ENCODE peak calls at places on chromosomes 16 and 17, in six cellular contexts. One of them, this sample, is unnamed.
A peak's percentile ranks its signal among the peaks of the same experiment; 100 is the strongest.

GRCh38 chr16:79598341-79599181 is 2.0 kb downstream of the MAF start:
- DNase-seq in H9: peak; percentile 76
- DNase-seq in K562: no peak
- DNase-seq in PC-9: no peak
- DNase-seq in neural progenitor cell: peak; percentile 87
- DNase-seq in PC-3: no peak
- DNase-seq in this sample: peak; percentile 11

GRCh38 chr16:11390573-11391495 is 45.6 kb downstream of the RMI2 start:
- DNase-seq in H9: no peak
- DNase-seq in K562: no peak
- DNase-seq in PC-9: peak; percentile 38
- DNase-seq in neural progenitor cell: peak; percentile 50
- DNase-seq in PC-3: no peak
- DNase-seq in this sample: no peak

GRCh38 chr16:728890-729744 is 2.2 kb downstream of the HAGHL start:
- DNase-seq in H9: peak; percentile 58
- DNase-seq in K562: peak; percentile 42
- DNase-seq in PC-9: no peak
- DNase-seq in neural progenitor cell: no peak
- DNase-seq in PC-3: no peak
- DNase-seq in this sample: no peak

GRCh38 chr16:73433493-73434307 is 385.8 kb upstream of the ZFHX3 start:
- DNase-seq in H9: no peak
- DNase-seq in K562: no peak
- DNase-seq in PC-9: no peak
- DNase-seq in neural progenitor cell: peak; percentile 40
- DNase-seq in PC-3: no peak
- DNase-seq in this sample: no peak

GRCh38 chr17:47120521-47121095 is 68.5 kb downstream of the CDC27 start:
- DNase-seq in H9: no peak
- DNase-seq in K562: no peak
- DNase-seq in PC-9: no peak
- DNase-seq in neural progenitor cell: no peak
- DNase-seq in PC-3: no peak
- DNase-seq in this sample: no peak

GRCh38 chr17:79915850-79916430 is 76.7 kb upstream of the CBX4 start:
- DNase-seq in H9: peak; percentile 92
- DNase-seq in K562: peak; percentile 81
- DNase-seq in PC-9: peak; percentile 97
- DNase-seq in neural progenitor cell: peak; percentile 63
- DNase-seq in PC-3: peak; percentile 80
- DNase-seq in this sample: no peak

GRCh38 chr17:41424111-41424635 is at the start of gene KRT37:
- DNase-seq in H9: no peak
- DNase-seq in K562: no peak
- DNase-seq in PC-9: no peak
- DNase-seq in neural progenitor cell: no peak
- DNase-seq in PC-3: no peak
- DNase-seq in this sample: no peak

GRCh38 chr17:18859256-18859655 is 1.3 kb downstream of the PRPSAP2 start:
- DNase-seq in H9: no peak
- DNase-seq in K562: peak; percentile 30
- DNase-seq in PC-9: no peak
- DNase-seq in neural progenitor cell: peak; percentile 33
- DNase-seq in PC-3: peak; percentile 28
- DNase-seq in this sample: no peak

GRCh38 chr16:4233431-4233830 is 8.4 kb downstream of the SRL start:
- DNase-seq in H9: no peak
- DNase-seq in K562: no peak
- DNase-seq in PC-9: no peak
- DNase-seq in neural progenitor cell: no peak
- DNase-seq in PC-3: no peak
- DNase-seq in this sample: no peak

GRCh38 chr16:73056383-73056782 is 8.5 kb upstream of the ZFHX3 start:
- DNase-seq in H9: no peak
- DNase-seq in K562: no peak
- DNase-seq in PC-9: no peak
- DNase-seq in neural progenitor cell: no peak
- DNase-seq in PC-3: no peak
- DNase-seq in this sample: no peak

GRCh38 chr17:61157246-61157887 is 242.3 kb upstream of the TBX2 start:
- DNase-seq in H9: no peak
- DNase-seq in K562: no peak
- DNase-seq in PC-9: no peak
- DNase-seq in neural progenitor cell: no peak
- DNase-seq in PC-3: no peak
- DNase-seq in this sample: no peak

GRCh38 chr16:89357055-89357454 is 133.3 kb downstream of the ANKRD11 start:
- DNase-seq in H9: peak; percentile 66
- DNase-seq in K562: peak; percentile 55
- DNase-seq in PC-9: no peak
- DNase-seq in neural progenitor cell: no peak
- DNase-seq in PC-3: peak; percentile 17
- DNase-seq in this sample: no peak

GRCh38 chr17:43140396-43141332 is 15.5 kb upstream of the BRCA1 start:
- DNase-seq in H9: no peak
- DNase-seq in K562: no peak
- DNase-seq in PC-9: no peak
- DNase-seq in neural progenitor cell: no peak
- DNase-seq in PC-3: no peak
- DNase-seq in this sample: no peak

GRCh38 chr17:73311428-73311780 is 397 bp downstream of the CDC42EP4 start:
- DNase-seq in H9: no peak
- DNase-seq in K562: no peak
- DNase-seq in PC-9: no peak
- DNase-seq in neural progenitor cell: no peak
- DNase-seq in PC-3: no peak
- DNase-seq in this sample: no peak

GRCh38 chr16:88617268-88618031 is 20.9 kb upstream of the IL17C start:
- DNase-seq in H9: no peak
- DNase-seq in K562: peak; percentile 74
- DNase-seq in PC-9: no peak
- DNase-seq in neural progenitor cell: no peak
- DNase-seq in PC-3: peak; percentile 1
- DNase-seq in this sample: no peak

GRCh38 chr17:1323336-1323735 is 43.9 kb downstream of the TRARG1 start:
- DNase-seq in H9: no peak
- DNase-seq in K562: no peak
- DNase-seq in PC-9: no peak
- DNase-seq in neural progenitor cell: peak; percentile 58
- DNase-seq in PC-3: no peak
- DNase-seq in this sample: peak; percentile 20

GRCh38 chr17:66602659-66603363 is 232.1 kb upstream of the CACNG5 start:
- DNase-seq in H9: peak; percentile 47
- DNase-seq in K562: no peak
- DNase-seq in PC-9: no peak
- DNase-seq in neural progenitor cell: no peak
- DNase-seq in PC-3: no peak
- DNase-seq in this sample: no peak

GRCh38 chr16:68539704-68540370 is 746 bp downstream of the ZFP90 start:
- DNase-seq in H9: peak; percentile 31
- DNase-seq in K562: no peak
- DNase-seq in PC-9: no peak
- DNase-seq in neural progenitor cell: peak; percentile 45
- DNase-seq in PC-3: no peak
- DNase-seq in this sample: no peak

GRCh38 chr16:14050297-14051027 is 20.7 kb upstream of the MRTFB start:
- DNase-seq in H9: peak; percentile 88
- DNase-seq in K562: no peak
- DNase-seq in PC-9: peak; percentile 76
- DNase-seq in neural progenitor cell: peak; percentile 51
- DNase-seq in PC-3: peak; percentile 56
- DNase-seq in this sample: no peak

GRCh38 chr17:50459756-50460155 is 8.9 kb downstream of the CHAD start:
- DNase-seq in H9: no peak
- DNase-seq in K562: peak; percentile 1
- DNase-seq in PC-9: no peak
- DNase-seq in neural progenitor cell: no peak
- DNase-seq in PC-3: no peak
- DNase-seq in this sample: peak; percentile 12

GRCh38 chr17:63305857-63306256 is 140.2 kb downstream of the CYB561 start:
- DNase-seq in H9: no peak
- DNase-seq in K562: no peak
- DNase-seq in PC-9: no peak
- DNase-seq in neural progenitor cell: no peak
- DNase-seq in PC-3: no peak
- DNase-seq in this sample: no peak

GRCh38 chr17:81391964-81392908 is 3.0 kb upstream of the BAHCC1 start:
- DNase-seq in H9: no peak
- DNase-seq in K562: no peak
- DNase-seq in PC-9: no peak
- DNase-seq in neural progenitor cell: no peak
- DNase-seq in PC-3: no peak
- DNase-seq in this sample: no peak

GRCh38 chr16:48014349-48015135 is 141.3 kb downstream of the ABCC12 start:
- DNase-seq in H9: peak; percentile 33
- DNase-seq in K562: no peak
- DNase-seq in PC-9: peak; percentile 55
- DNase-seq in neural progenitor cell: peak; percentile 52
- DNase-seq in PC-3: peak; percentile 95
- DNase-seq in this sample: no peak

GRCh38 chr16:10895053-10895946 is 18.3 kb downstream of the CIITA start:
- DNase-seq in H9: peak; percentile 85
- DNase-seq in K562: peak; percentile 70
- DNase-seq in PC-9: peak; percentile 36
- DNase-seq in neural progenitor cell: peak; percentile 90
- DNase-seq in PC-3: peak; percentile 51
- DNase-seq in this sample: peak; percentile 78

GRCh38 chr17:76961869-76962268 is 93.7 kb downstream of the MGAT5B start:
- DNase-seq in H9: peak; percentile 34
- DNase-seq in K562: no peak
- DNase-seq in PC-9: no peak
- DNase-seq in neural progenitor cell: no peak
- DNase-seq in PC-3: no peak
- DNase-seq in this sample: no peak

DNA sequence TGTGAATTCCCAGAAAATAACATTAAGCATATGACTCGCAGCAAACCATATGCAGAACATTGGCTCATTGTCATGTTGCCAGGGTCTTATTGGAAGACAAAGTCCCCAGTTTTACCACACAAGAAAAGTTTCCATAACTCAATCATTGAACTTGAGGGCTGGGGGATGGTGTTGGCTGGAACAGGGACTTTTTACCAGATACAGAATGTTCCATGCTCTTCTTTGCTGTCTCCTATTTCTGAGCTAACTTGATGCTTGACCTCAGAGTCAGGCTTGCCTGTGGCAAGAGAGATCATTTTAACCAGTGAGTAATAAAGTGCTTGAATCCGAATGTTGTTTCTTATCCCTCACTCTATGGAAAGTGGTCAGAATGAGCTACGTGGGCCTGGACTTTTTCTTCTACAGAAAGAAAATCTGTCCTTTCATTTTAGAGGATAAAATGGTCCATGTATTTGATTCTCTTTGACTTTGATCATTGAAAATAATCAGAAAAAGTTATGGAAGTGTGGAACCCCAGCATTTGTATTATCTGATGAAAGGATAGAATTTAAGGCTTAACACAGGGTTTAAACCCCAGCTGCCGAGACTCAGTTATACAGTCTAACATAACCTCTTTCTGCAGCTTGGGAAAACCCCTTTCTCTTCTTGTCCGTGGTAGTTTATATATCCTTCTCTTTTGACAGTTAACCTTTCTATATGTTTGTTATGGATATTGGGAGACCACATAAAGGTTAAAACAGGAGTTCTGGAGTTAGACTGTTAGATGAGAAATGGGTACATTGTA is 67.0 kb downstream of the TUBD1 start:
- DNase-seq in H9: no peak
- DNase-seq in K562: no peak
- DNase-seq in PC-9: no peak
- DNase-seq in neural progenitor cell: no peak
- DNase-seq in PC-3: peak; percentile 57
- DNase-seq in this sample: no peak
- H3K4me1 ChIP-seq in H9: peaks cover 12% of the 10 kb centered on the region
- H3K4me1 ChIP-seq in K562: peaks cover 46% of the 10 kb centered on the region
- H3K4me1 ChIP-seq in PC-9: peaks cover 54% of the 10 kb centered on the region
- H3K4me1 ChIP-seq in neural progenitor cell: peaks cover 4% of the 10 kb centered on the region
- H3K4me1 ChIP-seq in PC-3: peaks cover 55% of the 10 kb centered on the region
- H3K4me1 ChIP-seq in this sample: peaks cover 54% of the 10 kb centered on the region

DNA sequence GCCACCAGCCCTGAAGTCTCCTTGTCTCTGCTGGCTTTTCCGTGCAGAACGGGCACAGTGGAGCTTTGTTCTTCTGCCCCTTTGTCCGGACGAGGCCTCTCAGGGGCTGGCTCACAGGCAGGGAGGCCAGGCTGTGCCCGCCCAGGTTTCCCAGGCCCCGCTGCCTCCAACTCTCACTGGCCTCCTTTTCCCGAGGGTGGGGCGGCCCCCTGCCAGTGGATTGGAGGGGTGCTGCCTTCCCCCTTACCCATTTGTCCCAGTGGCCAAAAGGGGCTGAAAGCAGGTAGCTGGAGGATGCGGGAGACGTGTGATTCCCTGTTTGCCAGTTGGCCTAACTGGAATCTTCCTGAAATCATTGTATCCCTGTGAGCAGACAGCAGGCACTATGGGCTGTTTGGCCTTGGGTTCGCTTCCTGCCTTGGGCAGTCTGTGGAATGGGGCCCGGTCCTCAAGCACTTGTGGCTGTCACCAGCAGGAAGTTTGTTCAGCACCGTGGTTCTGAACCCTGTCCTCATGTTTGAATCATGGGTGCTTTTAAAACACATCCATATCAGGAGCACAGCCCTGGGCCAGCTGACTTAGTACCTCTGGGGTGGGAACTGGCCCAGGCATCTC is 64.4 kb downstream of the KSR1 start:
- DNase-seq in H9: no peak
- DNase-seq in K562: no peak
- DNase-seq in PC-9: no peak
- DNase-seq in neural progenitor cell: peak; percentile 59
- DNase-seq in PC-3: no peak
- DNase-seq in this sample: no peak
- H4K20me1 ChIP-seq in H9: no peaks in the 10 kb centered on the region
- H4K20me1 ChIP-seq in K562: peaks cover 6% of the 10 kb centered on the region
- H4K20me1 ChIP-seq in PC-9: no peaks in the 10 kb centered on the region
- H4K20me1 ChIP-seq in neural progenitor cell: peaks cover 39% of the 10 kb centered on the region
- H4K20me1 ChIP-seq in PC-3: no peaks in the 10 kb centered on the region
- H4K20me1 ChIP-seq in this sample: peaks cover 13% of the 10 kb centered on the region

GRCh38 chr17:29565643-29566472 is 979 bp downstream of the ABHD15 start:
- DNase-seq in H9: peak; percentile 82
- DNase-seq in K562: no peak
- DNase-seq in PC-9: peak; percentile 55
- DNase-seq in neural progenitor cell: peak; percentile 78
- DNase-seq in PC-3: no peak
- DNase-seq in this sample: peak; percentile 48
- TF ChIP-seq CTCF in H9: peak; percentile 48
- TF ChIP-seq CTCF in K562: no peak
- TF ChIP-seq CTCF in PC-9: no peak
- TF ChIP-seq CTCF in neural progenitor cell: peak; percentile 45
- TF ChIP-seq CTCF in PC-3: no peak
- TF ChIP-seq CTCF in this sample: peak; percentile 54

DNA sequence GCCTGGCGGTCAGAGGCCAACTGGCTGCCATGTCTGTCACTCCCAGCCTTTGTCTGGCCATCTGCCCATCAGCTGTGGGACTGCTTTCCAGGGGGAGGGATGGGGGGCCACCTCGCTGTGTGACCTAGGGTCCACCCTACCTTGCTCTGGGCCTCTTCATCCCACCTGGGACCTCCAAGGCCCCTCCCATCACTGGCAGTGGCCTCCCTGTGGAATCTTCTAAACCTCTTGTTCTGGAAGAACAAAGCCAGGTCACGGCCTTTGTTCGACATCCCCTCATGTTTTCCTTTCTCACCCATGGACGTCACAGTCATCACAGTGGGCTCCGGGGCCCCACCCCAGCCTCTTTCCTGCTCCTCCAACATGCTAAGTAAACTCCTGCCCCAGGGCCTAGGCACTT is 24.0 kb downstream of the SPNS2 start:
- DNase-seq in H9: no peak
- DNase-seq in K562: no peak
- DNase-seq in PC-9: no peak
- DNase-seq in neural progenitor cell: peak; percentile 40
- DNase-seq in PC-3: no peak
- DNase-seq in this sample: no peak
- H3K4me1 ChIP-seq in H9: no peaks in the 10 kb centered on the region
- H3K4me1 ChIP-seq in K562: no peaks in the 10 kb centered on the region
- H3K4me1 ChIP-seq in PC-9: peaks cover 40% of the 10 kb centered on the region
- H3K4me1 ChIP-seq in neural progenitor cell: peaks cover 28% of the 10 kb centered on the region
- H3K4me1 ChIP-seq in PC-3: peaks cover 4% of the 10 kb centered on the region
- H3K4me1 ChIP-seq in this sample: no peaks in the 10 kb centered on the region